ENCODE peak calls at places on chromosomes 2 and 18, in five cellular contexts. J is T follicular helper cell, S is astrocyte of the spinal cord, H is NCI-H524, R is iPS-NIHi11. C is an unnamed sample.
A peak's percentile ranks its signal among the peaks of the same experiment; 100 is the strongest.

GRCh38 chr2:53751728-53752127 is 15.9 kb upstream of the CHAC2 start:
- DNase-seq in J (no peak), S (no peak), H (no peak), R (no peak), C (no peak)

GRCh38 chr2:159251296-159252173 is 35.0 kb downstream of the WDSUB1 start:
- DNase-seq in J (no peak), S (no peak), H (no peak), R (no peak), C (no peak)

GRCh38 chr18:22322251-22322691 is 95.4 kb downstream of the CTAGE1 start:
- DNase-seq in J (no peak), S (no peak), H (no peak), R (no peak), C (no peak)

GRCh38 chr18:46260016-46260878 is 156.1 kb downstream of the HAUS1 start:
- DNase-seq in J (no peak), S (peak; percentile 79), H (no peak), R (no peak), C (no peak)

GRCh38 chr2:74367789-74368188 is 12.3 kb downstream of the DCTN1 start:
- DNase-seq in J (no peak), S (no peak), H (no peak), R (no peak), C (no peak)

GRCh38 chr2:46229134-46230063 is 67.8 kb upstream of the EPAS1 start:
- DNase-seq in J (no peak), S (peak; percentile 94), H (no peak), R (peak; percentile 36), C (peak; percentile 71)

GRCh38 chr2:74181739-74182138 is 3.1 kb upstream of the MOB1A start:
- DNase-seq in J (no peak), S (no peak), H (peak; percentile 90), R (no peak), C (peak; percentile 12)

GRCh38 chr2:240205763-240206162 is 65.3 kb upstream of the OTOS start:
- DNase-seq in J (no peak), S (no peak), H (no peak), R (no peak), C (no peak)

GRCh38 chr2:86135653-86136052 is 29.6 kb downstream of the PTCD3 start:
- DNase-seq in J (no peak), S (no peak), H (no peak), R (no peak), C (no peak)

C was measured in small intestine.